ENCODE peak calls at places on chromosome 21, in ten cellular contexts. One of them, this sample, is unnamed.

GRCh38 chr21:44701023-44701400 is 4.0 kb downstream of the KRTAP10-12 start:
- DNase-seq in OCI-LY7: no peak
- DNase-seq in CD8-positive, alpha-beta T cell: no peak
- DNase-seq in aorta: no peak
- DNase-seq in naive thymus-derived CD4-positive, alpha-beta T cell: no peak
- DNase-seq in spleen: no peak
- DNase-seq in heart left ventricle: no peak
- DNase-seq in body of pancreas: no peak
- DNase-seq in ovary: no peak
- DNase-seq in IMR-90: no peak
- DNase-seq in this sample: no peak

GRCh38 chr21:43797415-43797814 is 8.0 kb downstream of the RRP1 start:
- DNase-seq in naive thymus-derived CD4-positive, alpha-beta T cell: no peak
- DNase-seq in body of pancreas: no peak
- DNase-seq in IMR-90: no peak
- DNase-seq in CD8-positive, alpha-beta T cell: no peak
- DNase-seq in ovary: no peak
- DNase-seq in heart left ventricle: no peak
- DNase-seq in OCI-LY7: no peak
- DNase-seq in aorta: no peak
- DNase-seq in spleen: peak; percentile 70
- DNase-seq in this sample: no peak

GRCh38 chr21:46125846-46126301 is 28.0 kb downstream of the COL6A2 start:
- DNase-seq in IMR-90: no peak
- DNase-seq in CD8-positive, alpha-beta T cell: no peak
- DNase-seq in body of pancreas: peak; percentile 2
- DNase-seq in heart left ventricle: peak; percentile 4
- DNase-seq in naive thymus-derived CD4-positive, alpha-beta T cell: peak; percentile 12
- DNase-seq in aorta: peak; percentile 65
- DNase-seq in OCI-LY7: no peak
- DNase-seq in ovary: peak; percentile 39
- DNase-seq in spleen: no peak
- DNase-seq in this sample: no peak

GRCh38 chr21:42956824-42957632 is 17.3 kb upstream of the PKNOX1 start:
- DNase-seq in spleen: peak; percentile 41
- DNase-seq in body of pancreas: no peak
- DNase-seq in ovary: no peak
- DNase-seq in IMR-90: no peak
- DNase-seq in heart left ventricle: no peak
- DNase-seq in aorta: no peak
- DNase-seq in naive thymus-derived CD4-positive, alpha-beta T cell: no peak
- DNase-seq in OCI-LY7: no peak
- DNase-seq in CD8-positive, alpha-beta T cell: no peak
- DNase-seq in this sample: no peak

GRCh38 chr21:44670642-44671432 is 4.1 kb upstream of the KRTAP12-2 start:
- DNase-seq in OCI-LY7: no peak
- DNase-seq in heart left ventricle: no peak
- DNase-seq in naive thymus-derived CD4-positive, alpha-beta T cell: no peak
- DNase-seq in aorta: no peak
- DNase-seq in ovary: no peak
- DNase-seq in IMR-90: no peak
- DNase-seq in CD8-positive, alpha-beta T cell: no peak
- DNase-seq in body of pancreas: no peak
- DNase-seq in spleen: no peak
- DNase-seq in this sample: no peak

GRCh38 chr21:27825035-27825434 is 858.1 kb upstream of the ADAMTS5 start:
- DNase-seq in ovary: no peak
- DNase-seq in CD8-positive, alpha-beta T cell: no peak
- DNase-seq in OCI-LY7: no peak
- DNase-seq in body of pancreas: no peak
- DNase-seq in heart left ventricle: no peak
- DNase-seq in aorta: no peak
- DNase-seq in spleen: no peak
- DNase-seq in naive thymus-derived CD4-positive, alpha-beta T cell: no peak
- DNase-seq in IMR-90: no peak
- DNase-seq in this sample: no peak

GRCh38 chr21:46295177-46295711 is 9.1 kb downstream of the YBEY start:
- DNase-seq in body of pancreas: no peak
- DNase-seq in IMR-90: peak; percentile 69
- DNase-seq in heart left ventricle: peak; percentile 31
- DNase-seq in OCI-LY7: no peak
- DNase-seq in spleen: no peak
- DNase-seq in aorta: no peak
- DNase-seq in CD8-positive, alpha-beta T cell: no peak
- DNase-seq in ovary: no peak
- DNase-seq in naive thymus-derived CD4-positive, alpha-beta T cell: no peak
- DNase-seq in this sample: no peak

GRCh38 chr21:42480736-42481135 is 15.3 kb downstream of the RSPH1 start:
- DNase-seq in ovary: no peak
- DNase-seq in spleen: no peak
- DNase-seq in body of pancreas: no peak
- DNase-seq in aorta: no peak
- DNase-seq in OCI-LY7: no peak
- DNase-seq in IMR-90: no peak
- DNase-seq in naive thymus-derived CD4-positive, alpha-beta T cell: peak; percentile 13
- DNase-seq in heart left ventricle: no peak
- DNase-seq in CD8-positive, alpha-beta T cell: no peak
- DNase-seq in this sample: no peak

GRCh38 chr21:42343963-42344510 is 6.8 kb downstream of the TFF2 start:
- DNase-seq in body of pancreas: no peak
- DNase-seq in naive thymus-derived CD4-positive, alpha-beta T cell: peak; percentile 6
- DNase-seq in heart left ventricle: no peak
- DNase-seq in OCI-LY7: no peak
- DNase-seq in CD8-positive, alpha-beta T cell: no peak
- DNase-seq in aorta: no peak
- DNase-seq in spleen: peak; percentile 28
- DNase-seq in ovary: no peak
- DNase-seq in IMR-90: no peak
- DNase-seq in this sample: no peak

GRCh38 chr21:37433441-37433840 is 66.9 kb downstream of the DYRK1A start:
- DNase-seq in CD8-positive, alpha-beta T cell: no peak
- DNase-seq in OCI-LY7: no peak
- DNase-seq in aorta: no peak
- DNase-seq in spleen: no peak
- DNase-seq in ovary: no peak
- DNase-seq in body of pancreas: no peak
- DNase-seq in IMR-90: no peak
- DNase-seq in heart left ventricle: no peak
- DNase-seq in naive thymus-derived CD4-positive, alpha-beta T cell: no peak
- DNase-seq in this sample: no peak

GRCh38 chr21:29261555-29262540 is 36.9 kb upstream of the BACH1 start:
- DNase-seq in OCI-LY7: no peak
- DNase-seq in IMR-90: no peak
- DNase-seq in aorta: no peak
- DNase-seq in CD8-positive, alpha-beta T cell: no peak
- DNase-seq in naive thymus-derived CD4-positive, alpha-beta T cell: no peak
- DNase-seq in heart left ventricle: no peak
- DNase-seq in body of pancreas: no peak
- DNase-seq in spleen: no peak
- DNase-seq in ovary: no peak
- DNase-seq in this sample: no peak

GRCh38 chr21:43866659-43867331 is 1.8 kb downstream of the AGPAT3 start:
- DNase-seq in ovary: no peak
- DNase-seq in body of pancreas: peak; percentile 65
- DNase-seq in spleen: peak; percentile 78
- DNase-seq in CD8-positive, alpha-beta T cell: no peak
- DNase-seq in aorta: peak; percentile 73
- DNase-seq in IMR-90: no peak
- DNase-seq in OCI-LY7: no peak
- DNase-seq in heart left ventricle: no peak
- DNase-seq in naive thymus-derived CD4-positive, alpha-beta T cell: peak; percentile 61
- DNase-seq in this sample: peak; percentile 63

GRCh38 chr21:42515708-42516502 is 2.3 kb downstream of the SLC37A1 start:
- DNase-seq in OCI-LY7: no peak
- DNase-seq in aorta: no peak
- DNase-seq in IMR-90: no peak
- DNase-seq in heart left ventricle: no peak
- DNase-seq in CD8-positive, alpha-beta T cell: no peak
- DNase-seq in ovary: no peak
- DNase-seq in spleen: no peak
- DNase-seq in body of pancreas: peak; percentile 40
- DNase-seq in naive thymus-derived CD4-positive, alpha-beta T cell: no peak
- DNase-seq in this sample: no peak

DNA sequence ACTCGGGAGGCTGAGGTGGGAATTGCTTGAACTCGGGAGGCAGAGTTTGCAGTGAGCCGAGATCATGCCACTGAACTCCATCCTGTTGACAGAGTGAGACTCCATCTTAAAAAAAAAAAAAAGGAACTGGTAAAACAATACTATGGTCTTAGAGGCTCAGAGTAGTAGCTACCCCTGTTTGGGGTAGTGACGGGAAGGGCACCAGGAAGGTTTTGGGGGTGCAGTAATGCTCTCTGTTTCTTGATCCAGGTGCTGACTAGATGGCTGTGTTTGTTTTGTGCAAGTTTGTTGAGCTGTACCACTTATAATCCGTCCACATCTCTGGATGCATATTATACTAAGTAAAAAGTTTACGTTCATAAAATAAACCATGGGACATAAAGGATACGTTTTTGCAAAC is 765.8 kb upstream of the TPTE start:
- DNase-seq in CD8-positive, alpha-beta T cell: no peak
- DNase-seq in spleen: no peak
- DNase-seq in ovary: no peak
- DNase-seq in naive thymus-derived CD4-positive, alpha-beta T cell: no peak
- DNase-seq in heart left ventricle: no peak
- DNase-seq in OCI-LY7: no peak
- DNase-seq in body of pancreas: no peak
- DNase-seq in aorta: no peak
- DNase-seq in IMR-90: no peak
- DNase-seq in this sample: no peak
- H3K9me3 ChIP-seq in CD8-positive, alpha-beta T cell: peaks cover 3% of the 10 kb centered on the region
- H3K9me3 ChIP-seq in spleen: peaks cover 88% of the 10 kb centered on the region
- H3K9me3 ChIP-seq in ovary: no peaks in the 10 kb centered on the region
- H3K9me3 ChIP-seq in naive thymus-derived CD4-positive, alpha-beta T cell: peaks cover 5% of the 10 kb centered on the region
- H3K9me3 ChIP-seq in heart left ventricle: no peaks in the 10 kb centered on the region
- H3K9me3 ChIP-seq in OCI-LY7: peaks cover 29% of the 10 kb centered on the region
- H3K9me3 ChIP-seq in body of pancreas: no peaks in the 10 kb centered on the region
- H3K9me3 ChIP-seq in aorta: no peaks in the 10 kb centered on the region
- H3K9me3 ChIP-seq in IMR-90: peaks cover 42% of the 10 kb centered on the region
- H3K9me3 ChIP-seq in this sample: no peaks in the 10 kb centered on the region

GRCh38 chr21:38824124-38824822 is 18.5 kb downstream of the ETS2 start:
- DNase-seq in aorta: no peak
- DNase-seq in OCI-LY7: no peak
- DNase-seq in spleen: no peak
- DNase-seq in heart left ventricle: no peak
- DNase-seq in body of pancreas: no peak
- DNase-seq in IMR-90: peak; percentile 90
- DNase-seq in CD8-positive, alpha-beta T cell: no peak
- DNase-seq in ovary: no peak
- DNase-seq in naive thymus-derived CD4-positive, alpha-beta T cell: no peak
- DNase-seq in this sample: no peak
- H3K9me3 ChIP-seq in aorta: no peaks in the 10 kb centered on the region
- H3K9me3 ChIP-seq in OCI-LY7: peaks cover 17% of the 10 kb centered on the region
- H3K9me3 ChIP-seq in spleen: peaks cover 23% of the 10 kb centered on the region
- H3K9me3 ChIP-seq in heart left ventricle: no peaks in the 10 kb centered on the region
- H3K9me3 ChIP-seq in body of pancreas: no peaks in the 10 kb centered on the region
- H3K9me3 ChIP-seq in IMR-90: peaks cover 2% of the 10 kb centered on the region
- H3K9me3 ChIP-seq in CD8-positive, alpha-beta T cell: no peaks in the 10 kb centered on the region
- H3K9me3 ChIP-seq in ovary: no peaks in the 10 kb centered on the region
- H3K9me3 ChIP-seq in naive thymus-derived CD4-positive, alpha-beta T cell: no peaks in the 10 kb centered on the region
- H3K9me3 ChIP-seq in this sample: no peaks in the 10 kb centered on the region

DNA sequence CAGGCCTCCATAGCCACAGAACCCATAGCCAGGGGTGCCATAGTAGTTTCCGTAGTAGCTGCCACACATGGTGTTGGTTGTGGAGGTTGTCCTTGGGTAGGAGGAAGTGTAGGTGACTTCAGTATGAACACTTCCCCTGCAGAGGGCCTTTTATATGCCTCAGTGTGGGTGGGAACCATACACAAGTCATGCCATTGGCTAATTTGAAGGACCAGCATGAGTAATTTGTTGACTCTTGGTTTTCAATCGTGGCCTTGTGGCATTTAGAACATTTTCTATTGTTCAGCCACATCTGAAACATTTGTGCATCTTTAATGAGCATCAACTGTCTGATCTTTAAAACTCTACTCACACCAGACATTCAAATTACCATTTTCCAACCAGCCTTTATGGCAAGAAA is at the start of gene KRTAP6-1:
- DNase-seq in heart left ventricle: no peak
- DNase-seq in naive thymus-derived CD4-positive, alpha-beta T cell: no peak
- DNase-seq in IMR-90: no peak
- DNase-seq in spleen: no peak
- DNase-seq in ovary: no peak
- DNase-seq in body of pancreas: no peak
- DNase-seq in aorta: no peak
- DNase-seq in CD8-positive, alpha-beta T cell: no peak
- DNase-seq in OCI-LY7: no peak
- DNase-seq in this sample: no peak
- H3K9me3 ChIP-seq in heart left ventricle: no peaks in the 10 kb centered on the region
- H3K9me3 ChIP-seq in naive thymus-derived CD4-positive, alpha-beta T cell: no peaks in the 10 kb centered on the region
- H3K9me3 ChIP-seq in IMR-90: peaks cover 14% of the 10 kb centered on the region
- H3K9me3 ChIP-seq in spleen: peaks cover 11% of the 10 kb centered on the region
- H3K9me3 ChIP-seq in ovary: no peaks in the 10 kb centered on the region
- H3K9me3 ChIP-seq in body of pancreas: no peaks in the 10 kb centered on the region
- H3K9me3 ChIP-seq in aorta: no peaks in the 10 kb centered on the region
- H3K9me3 ChIP-seq in CD8-positive, alpha-beta T cell: no peaks in the 10 kb centered on the region
- H3K9me3 ChIP-seq in OCI-LY7: no peaks in the 10 kb centered on the region
- H3K9me3 ChIP-seq in this sample: no peaks in the 10 kb centered on the region

GRCh38 chr21:26512664-26513063 is 60.4 kb downstream of the CYYR1 start:
- DNase-seq in OCI-LY7: no peak
- DNase-seq in spleen: no peak
- DNase-seq in naive thymus-derived CD4-positive, alpha-beta T cell: no peak
- DNase-seq in ovary: no peak
- DNase-seq in IMR-90: no peak
- DNase-seq in aorta: no peak
- DNase-seq in CD8-positive, alpha-beta T cell: no peak
- DNase-seq in heart left ventricle: no peak
- DNase-seq in body of pancreas: no peak
- DNase-seq in this sample: no peak

GRCh38 chr21:26501622-26502021 is 71.5 kb downstream of the CYYR1 start:
- DNase-seq in IMR-90: no peak
- DNase-seq in body of pancreas: no peak
- DNase-seq in heart left ventricle: no peak
- DNase-seq in CD8-positive, alpha-beta T cell: no peak
- DNase-seq in spleen: no peak
- DNase-seq in ovary: no peak
- DNase-seq in OCI-LY7: no peak
- DNase-seq in naive thymus-derived CD4-positive, alpha-beta T cell: no peak
- DNase-seq in aorta: no peak
- DNase-seq in this sample: no peak

DNA sequence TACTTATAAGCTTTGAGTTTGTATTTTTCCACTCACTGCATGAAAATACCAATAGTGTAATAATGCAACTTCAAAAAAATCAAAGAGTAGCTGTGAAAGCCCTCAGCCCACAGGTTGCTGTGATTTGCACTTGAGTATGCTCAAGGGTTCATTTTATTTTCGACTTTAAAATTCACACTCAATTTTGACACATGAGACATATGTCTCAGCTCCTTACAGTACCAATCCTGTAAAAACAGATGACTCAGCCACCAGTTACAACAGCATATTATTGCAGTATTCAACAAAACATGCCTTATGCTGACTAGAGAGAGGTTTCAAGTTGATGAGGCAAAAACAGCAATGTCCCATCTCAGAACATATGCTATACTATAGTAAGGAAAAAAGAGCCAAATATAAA is 66.1 kb downstream of the CYYR1 start:
- DNase-seq in naive thymus-derived CD4-positive, alpha-beta T cell: no peak
- DNase-seq in heart left ventricle: no peak
- DNase-seq in body of pancreas: no peak
- DNase-seq in ovary: no peak
- DNase-seq in CD8-positive, alpha-beta T cell: no peak
- DNase-seq in aorta: no peak
- DNase-seq in spleen: no peak
- DNase-seq in OCI-LY7: no peak
- DNase-seq in IMR-90: peak; percentile 7
- DNase-seq in this sample: no peak
- H3K9me3 ChIP-seq in naive thymus-derived CD4-positive, alpha-beta T cell: no peaks in the 10 kb centered on the region
- H3K9me3 ChIP-seq in heart left ventricle: no peaks in the 10 kb centered on the region
- H3K9me3 ChIP-seq in body of pancreas: no peaks in the 10 kb centered on the region
- H3K9me3 ChIP-seq in ovary: no peaks in the 10 kb centered on the region
- H3K9me3 ChIP-seq in CD8-positive, alpha-beta T cell: no peaks in the 10 kb centered on the region
- H3K9me3 ChIP-seq in aorta: no peaks in the 10 kb centered on the region
- H3K9me3 ChIP-seq in spleen: no peaks in the 10 kb centered on the region
- H3K9me3 ChIP-seq in OCI-LY7: no peaks in the 10 kb centered on the region
- H3K9me3 ChIP-seq in IMR-90: no peaks in the 10 kb centered on the region
- H3K9me3 ChIP-seq in this sample: no peaks in the 10 kb centered on the region

This sample was measured in T-helper 17 cell.